ENCODE peak calls at places on chromosomes 4 and X, in seven cellular contexts. S is astrocyte; P is IMR-90; A is spleen; B is neural crest cell; Q is thyroid gland; J is CD8-positive, alpha-beta T cell. G is an unnamed sample.

GRCh38 chrX:135528756-135529155 is 8.3 kb downstream of the INTS6L start:
- DNase-seq in P (no peak), B (no peak), Q (no peak), S (no peak), A (no peak), J (no peak), G (no peak)

GRCh38 chr4:69718376-69719293 is 41.8 kb downstream of the SULT1B1 start:
- DNase-seq in S (peak; percentile 15), J (no peak), A (no peak), B (no peak), Q (no peak), P (peak; percentile 19), G (no peak)

GRCh38 chrX:139924696-139925094 is 8.2 kb downstream of the ATP11C start:
- DNase-seq in J (no peak), A (no peak), Q (no peak), S (no peak), P (no peak), B (no peak), G (no peak)

GRCh38 chrX:47170861-47171692 is 22.6 kb upstream of the UBA1 start:
- DNase-seq in A (peak; percentile 55), B (no peak), J (no peak), P (no peak), S (no peak), Q (no peak), G (no peak)

GRCh38 chrX:106302304-106302703 is 134.2 kb downstream of the PWWP3B start:
- DNase-seq in J (no peak), A (no peak), S (peak; percentile 64), P (no peak), Q (peak; percentile 1), B (no peak), G (no peak)

GRCh38 chr4:48931459-48931858 is 24.9 kb upstream of the OCIAD2 start:
- DNase-seq in A (no peak), S (no peak), Q (no peak), J (no peak), P (no peak), B (no peak), G (no peak)

GRCh38 chr4:3257691-3258482 is 8.9 kb downstream of the MSANTD1 start:
- DNase-seq in P (peak; percentile 74), A (peak; percentile 75), S (peak; percentile 73), J (no peak), B (no peak), Q (peak; percentile 81), G (no peak)

GRCh38 chrX:70042399-70043371 is 7.1 kb downstream of the AWAT2 start:
- DNase-seq in S (no peak), B (no peak), A (peak; percentile 66), P (peak; percentile 42), J (no peak), Q (peak; percentile 52), G (no peak)

GRCh38 chr4:87425711-87426110 is 3.3 kb downstream of the NUDT9 start:
- DNase-seq in A (no peak), J (no peak), P (no peak), Q (no peak), B (no peak), S (no peak), G (no peak)

DNA sequence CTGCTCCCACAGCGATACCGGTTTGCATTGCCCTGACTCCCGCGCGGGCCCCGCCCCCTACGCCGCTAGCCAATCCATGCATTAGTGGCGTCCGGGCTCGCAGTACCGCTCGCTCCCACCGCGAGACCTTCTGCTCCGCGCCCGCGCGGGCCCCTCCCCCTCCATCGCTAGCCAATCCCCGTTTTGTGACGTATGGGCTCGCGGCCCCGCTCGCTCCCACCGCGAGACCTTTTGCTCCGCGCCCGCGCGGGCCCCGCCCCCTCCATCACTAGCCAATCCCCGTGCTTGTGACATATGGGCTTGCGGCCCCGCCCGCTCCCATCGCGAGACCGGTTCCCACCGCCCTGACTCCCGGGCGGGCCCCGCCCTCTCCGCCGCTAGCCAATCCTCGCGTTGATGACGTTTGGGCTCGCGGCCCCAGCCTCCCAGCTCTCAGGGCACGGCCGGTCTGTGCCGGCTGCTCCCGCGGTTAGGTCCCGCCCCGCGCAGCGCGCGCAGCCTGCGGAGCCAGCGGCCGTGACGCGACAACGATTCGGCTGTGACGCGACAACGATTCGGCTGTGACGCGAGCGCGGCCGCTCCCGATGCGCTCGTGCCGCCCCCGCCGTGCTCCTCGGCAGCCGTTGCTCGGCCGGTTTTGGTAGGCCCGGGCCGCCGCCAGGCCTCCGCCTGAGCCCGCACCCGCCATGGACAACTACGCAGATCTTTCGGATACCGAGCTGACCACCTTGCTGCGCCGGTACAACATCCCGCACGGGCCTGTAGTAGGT is at the start of gene EMD:
- DNase-seq in P (peak; percentile 96), J (peak; percentile 93), A (peak; percentile 98), Q (peak; percentile 98), B (peak; percentile 85), S (peak; percentile 90), G (peak; percentile 93)
- TF ChIP-seq CTCF in P (no peak), J (no peak), A (peak; percentile 13), Q (peak; percentile 11), B (no peak), S (no peak), G (no peak)

DNA sequence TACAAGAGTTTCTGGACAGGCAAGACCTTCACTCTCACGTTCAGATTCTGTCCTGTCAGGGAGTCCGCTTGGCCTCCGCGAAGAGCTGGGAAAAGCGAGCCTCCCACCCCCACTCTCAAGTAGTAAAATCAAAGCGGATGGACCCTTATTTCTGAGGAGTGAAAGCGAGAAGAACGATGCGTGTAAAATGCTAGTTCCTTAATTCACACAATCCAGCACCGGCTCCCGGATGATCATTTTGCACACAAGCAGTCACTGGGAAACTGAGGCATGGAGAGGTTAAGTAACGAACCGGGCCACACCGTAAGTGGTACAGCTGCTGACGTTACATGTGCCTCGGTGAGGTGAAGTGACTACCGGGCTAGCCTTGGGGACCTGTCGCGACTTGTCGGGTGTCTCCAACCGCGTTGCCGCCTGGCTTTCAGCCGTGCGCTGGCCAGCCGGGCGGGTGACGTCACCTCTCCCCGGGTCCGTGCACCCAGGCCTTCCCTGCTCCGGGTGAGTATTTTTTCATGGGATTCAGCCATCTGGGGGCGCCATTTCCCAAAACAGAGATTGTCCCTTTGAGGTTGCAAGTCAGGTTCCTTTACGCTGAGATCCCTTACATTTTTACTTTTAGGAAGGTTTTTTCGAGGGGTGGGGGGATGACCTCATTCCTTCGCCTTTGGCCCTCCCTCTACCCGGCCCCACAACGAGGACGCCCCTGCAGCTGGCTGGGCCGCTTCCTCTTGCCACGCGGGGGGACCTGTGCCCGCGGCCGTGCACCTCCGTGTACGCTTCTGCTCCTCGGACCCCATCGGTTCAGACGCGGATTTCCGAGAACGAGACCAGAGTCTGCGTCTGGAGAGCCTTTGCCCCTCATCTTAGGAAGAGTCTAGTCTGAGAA is 3.4 kb upstream of the SFRP2 start:
- DNase-seq in S (no peak), B (peak; percentile 95), Q (peak; percentile 26), P (no peak), A (no peak), J (no peak), G (no peak)
- TF ChIP-seq CTCF in S (peak; percentile 29), B (peak; percentile 65), Q (no peak), P (no peak), A (no peak), J (no peak), G (no peak)

DNA sequence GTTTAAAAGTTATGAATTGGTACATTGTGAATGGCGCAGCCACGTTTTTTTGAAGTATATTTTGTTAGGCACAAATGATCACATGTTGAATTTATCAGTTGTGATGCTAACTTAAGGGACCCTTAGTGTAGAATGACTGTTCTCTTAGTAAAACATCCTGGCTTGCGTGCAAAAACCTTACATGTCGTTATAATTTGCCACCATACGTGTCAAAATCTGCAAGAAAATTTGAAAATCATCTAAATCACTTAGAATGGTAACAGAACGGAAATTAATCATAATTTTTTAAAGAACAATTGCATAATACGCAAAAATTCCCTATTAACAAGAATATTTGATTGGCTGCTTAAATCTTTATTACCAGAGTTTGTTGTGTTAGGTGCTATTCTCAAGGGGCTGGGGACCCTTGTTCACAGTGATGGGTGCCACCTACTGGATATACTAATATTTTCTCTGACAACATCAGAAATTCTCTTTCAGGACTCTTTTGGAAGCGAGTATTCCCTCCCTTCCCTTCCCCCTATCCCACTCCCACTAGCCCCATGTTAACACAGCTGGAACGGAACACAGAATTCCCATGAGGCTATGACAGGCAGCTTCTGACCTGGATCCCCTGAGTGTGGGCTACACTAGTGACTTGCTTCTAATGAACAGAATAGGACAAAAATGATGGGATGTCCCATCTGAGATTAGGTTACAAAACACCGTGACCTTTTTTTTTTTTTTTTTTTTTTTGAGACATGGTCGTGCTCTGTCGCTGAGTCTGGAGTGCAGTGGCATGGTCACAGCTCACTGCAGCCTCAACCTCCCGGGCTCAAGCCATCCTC is 71.8 kb downstream of the SUPT20HL2 start:
- DNase-seq in A (no peak), P (peak; percentile 39), Q (peak; percentile 14), S (peak; percentile 15), B (no peak), J (no peak), G (no peak)
- TF ChIP-seq CTCF in A (no peak), P (peak; percentile 49), Q (peak; percentile 54), S (no peak), B (peak; percentile 64), J (no peak), G (peak; percentile 20)

GRCh38 chr4:47106561-47106960 is 75.2 kb downstream of the GABRB1 start:
- DNase-seq in Q (no peak), P (peak; percentile 79), J (no peak), S (peak; percentile 43), B (no peak), A (no peak), G (no peak)

GRCh38 chr4:47109379-47109778 is 78.0 kb downstream of the GABRB1 start:
- DNase-seq in P (no peak), Q (no peak), B (no peak), A (no peak), S (no peak), J (no peak), G (no peak)

GRCh38 chr4:47104986-47105385 is 73.6 kb downstream of the GABRB1 start:
- DNase-seq in B (no peak), J (no peak), A (no peak), Q (no peak), S (no peak), P (peak; percentile 55), G (no peak)

DNA sequence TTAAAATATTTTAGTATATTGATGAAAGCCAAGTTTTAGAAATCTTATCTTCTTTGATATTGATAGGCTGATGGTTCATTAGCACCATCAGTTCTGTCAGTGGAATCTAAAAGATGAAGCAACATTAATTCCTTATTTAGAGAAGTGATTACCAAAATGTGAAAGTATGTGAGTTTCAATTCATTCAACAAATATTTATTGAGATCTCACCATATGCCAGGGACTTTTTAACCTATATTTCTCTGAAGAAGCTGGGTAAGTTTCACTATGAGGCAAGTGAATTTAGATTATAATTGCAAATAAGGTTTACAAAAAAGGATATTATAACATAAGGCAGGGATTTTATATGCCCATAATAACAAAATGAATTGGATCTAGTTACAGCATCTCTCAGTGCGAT is 79.3 kb downstream of the GABRB1 start:
- DNase-seq in P (no peak), B (no peak), A (no peak), S (no peak), Q (no peak), J (no peak), G (no peak)
- TF ChIP-seq CTCF in P (no peak), B (no peak), A (no peak), S (no peak), Q (no peak), J (no peak), G (no peak)

DNA sequence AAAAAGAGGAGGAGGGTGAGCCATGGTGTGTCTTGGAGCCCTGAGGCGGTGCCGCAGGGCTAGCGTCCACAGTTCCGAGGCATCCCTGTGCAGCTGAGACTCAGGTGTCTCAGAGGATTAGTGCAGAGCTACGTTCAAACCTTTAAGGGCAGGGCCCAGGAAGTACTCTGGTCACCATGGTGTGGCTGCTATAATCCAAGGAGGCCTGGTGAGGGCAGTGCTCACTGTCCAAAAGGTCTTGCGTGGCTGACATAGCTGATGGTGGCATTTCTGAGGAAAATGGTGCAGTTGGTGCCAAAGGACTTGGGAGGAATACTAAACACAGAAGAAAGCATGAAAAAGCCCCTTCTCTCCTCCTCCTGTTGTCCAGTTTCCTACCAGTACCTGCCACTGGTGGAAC is 146.9 kb downstream of the DCHS2 start:
- DNase-seq in A (no peak), Q (no peak), S (no peak), B (no peak), J (no peak), P (no peak), G (no peak)
- TF ChIP-seq CTCF in A (no peak), Q (no peak), S (no peak), B (peak; percentile 27), J (no peak), P (no peak), G (no peak)